ENCODE peak calls at places on chromosomes 16 and 17, in six cellular contexts. E is left ventricle myocardium inferior; R is AG04449; O is NCI-H1048; D is Kasumi-1; M is CD4-positive, alpha-beta T cell. F is an unnamed sample.

GRCh38 chr17:50976951-50977472 is 110.9 kb upstream of the TOB1 start:
- DNase-seq in E (no peak), R (no peak), O (no peak), D (peak; percentile 36), M (no peak), F (no peak)

GRCh38 chr16:57277586-57277985 is 6.9 kb downstream of the PLLP start:
- DNase-seq in E (no peak), R (no peak), O (no peak), D (no peak), M (no peak), F (no peak)

GRCh38 chr17:36001862-36002603 is 680 bp upstream of the CCL15 start:
- DNase-seq in E (no peak), R (no peak), O (no peak), D (no peak), M (no peak), F (peak; percentile 95)

GRCh38 chr17:21078056-21078825 is 35.4 kb upstream of the USP22 start:
- DNase-seq in E (no peak), R (no peak), O (no peak), D (no peak), M (no peak), F (peak; percentile 36)

GRCh38 chr17:50565559-50566350 is 5.2 kb downstream of the CACNA1G start:
- DNase-seq in E (no peak), R (no peak), O (no peak), D (no peak), M (no peak), F (peak; percentile 88)

GRCh38 chr17:9185688-9186289 is 164.5 kb downstream of the NTN1 start:
- DNase-seq in E (no peak), R (no peak), O (no peak), D (no peak), M (no peak), F (no peak)

GRCh38 chr16:50296807-50297206 is 30.5 kb downstream of the ADCY7 start:
- DNase-seq in E (no peak), R (no peak), O (no peak), D (no peak), M (no peak), F (peak; percentile 40)

GRCh38 chr16:65339062-65339461 is 217.2 kb upstream of the CDH11 start:
- DNase-seq in E (no peak), R (no peak), O (no peak), D (no peak), M (no peak), F (no peak)

GRCh38 chr17:48869821-48870318 is 22.7 kb upstream of the ATP5MC1 start:
- DNase-seq in E (no peak), R (no peak), O (no peak), D (no peak), M (no peak), F (peak; percentile 98)

GRCh38 chr16:73885319-73885718 is 411.3 kb upstream of the PSMD7 start:
- DNase-seq in E (no peak), R (no peak), O (no peak), D (no peak), M (no peak), F (no peak)

GRCh38 chr16:276360-277077 is 775 bp upstream of the RGS11 start:
- DNase-seq in E (no peak), R (no peak), O (no peak), D (no peak), M (no peak), F (no peak)

GRCh38 chr17:40371261-40371929 is 6.9 kb upstream of the GJD3 start:
- DNase-seq in E (no peak), R (no peak), O (no peak), D (peak; percentile 17), M (no peak), F (peak; percentile 69)

GRCh38 chr16:8712589-8713361 is 38.4 kb downstream of the ABAT start:
- DNase-seq in E (no peak), R (no peak), O (no peak), D (no peak), M (no peak), F (peak; percentile 61)

GRCh38 chr16:30948956-30949654 is at the start of gene ORAI3:
- DNase-seq in E (peak; percentile 84), R (no peak), O (no peak), D (peak; percentile 73), M (peak; percentile 44), F (peak; percentile 28)

GRCh38 chr17:51120357-51120738 is 320 bp downstream of the SPAG9 start:
- DNase-seq in E (no peak), R (no peak), O (no peak), D (peak; percentile 67), M (peak; percentile 38), F (peak; percentile 78)

GRCh38 chr17:45019177-45019711 is 32.2 kb downstream of the DCAKD start:
- DNase-seq in E (peak; percentile 60), R (no peak), O (no peak), D (peak; percentile 32), M (peak; percentile 20), F (peak; percentile 74)

GRCh38 chr16:72104905-72105304 is 11.3 kb downstream of the DHX38 start:
- DNase-seq in E (no peak), R (no peak), O (no peak), D (no peak), M (no peak), F (no peak)

GRCh38 chr17:8728251-8728925 is 16.2 kb downstream of the CCDC42 start:
- DNase-seq in E (no peak), R (no peak), O (no peak), D (no peak), M (no peak), F (no peak)

GRCh38 chr17:47693667-47694017 is 319 bp upstream of the TBKBP1 start:
- DNase-seq in E (no peak), R (no peak), O (no peak), D (no peak), M (no peak), F (peak; percentile 89)

GRCh38 chr16:75063549-75064082 is 53.0 kb downstream of the LDHD start:
- DNase-seq in E (no peak), R (no peak), O (no peak), D (peak; percentile 25), M (no peak), F (no peak)

GRCh38 chr16:13403326-13403725 is 501.9 kb downstream of the SHISA9 start:
- DNase-seq in E (no peak), R (no peak), O (no peak), D (no peak), M (no peak), F (peak; percentile 33)

GRCh38 chr17:29246638-29247037 is at the start of gene CRYBA1:
- DNase-seq in E (no peak), R (no peak), O (no peak), D (no peak), M (no peak), F (no peak)

GRCh38 chr17:77769215-77769614 is 189.3 kb upstream of the TNRC6C start:
- DNase-seq in E (no peak), R (no peak), O (no peak), D (no peak), M (no peak), F (no peak)

GRCh38 chr16:75152635-75153034 is 4.3 kb downstream of the ZFP1 start:
- DNase-seq in E (no peak), R (no peak), O (no peak), D (no peak), M (no peak), F (no peak)

GRCh38 chr17:4795168-4795567 is 796 bp upstream of the PSMB6 start:
- DNase-seq in E (no peak), R (no peak), O (no peak), D (no peak), M (no peak), F (no peak)

GRCh38 chr16:4501071-4501478 is 24.9 kb downstream of the HMOX2 start:
- DNase-seq in E (no peak), R (no peak), O (no peak), D (no peak), M (no peak), F (no peak)

GRCh38 chr17:39826334-39826733 is 37.8 kb downstream of the IKZF3 start:
- DNase-seq in E (no peak), R (no peak), O (no peak), D (no peak), M (no peak), F (no peak)

GRCh38 chr16:11602321-11602720 is 15.6 kb upstream of the LITAF start:
- DNase-seq in E (no peak), R (no peak), O (no peak), D (no peak), M (no peak), F (no peak)

GRCh38 chr17:39737761-39738567 is at the start of gene GRB7:
- DNase-seq in E (no peak), R (no peak), O (no peak), D (no peak), M (no peak), F (no peak)

GRCh38 chr16:25187491-25187795 is 29.3 kb upstream of the AQP8 start:
- DNase-seq in E (no peak), R (no peak), O (no peak), D (no peak), M (no peak), F (no peak)

GRCh38 chr17:62676952-62677596 is 49.6 kb downstream of the MRC2 start:
- DNase-seq in E (no peak), R (no peak), O (no peak), D (no peak), M (no peak), F (no peak)

GRCh38 chr16:84839956-84840355 is 20.2 kb downstream of the CRISPLD2 start:
- DNase-seq in E (no peak), R (no peak), O (no peak), D (no peak), M (no peak), F (no peak)

GRCh38 chr16:2969545-2970521 is 685 bp downstream of the PAQR4 start:
- DNase-seq in E (peak; percentile 59), R (no peak), O (peak; percentile 23), D (peak; percentile 23), M (peak; percentile 43), F (peak; percentile 89)

GRCh38 chr17:48612456-48612853 is 1.6 kb upstream of the HOXB7 start:
- DNase-seq in E (no peak), R (no peak), O (no peak), D (no peak), M (no peak), F (no peak)

GRCh38 chr17:82890339-82890730 is 50.5 kb upstream of the ZNF750 start:
- DNase-seq in E (no peak), R (no peak), O (no peak), D (no peak), M (no peak), F (no peak)

GRCh38 chr16:28895609-28896008 is 17.3 kb downstream of the ATP2A1 start:
- DNase-seq in E (no peak), R (no peak), O (no peak), D (no peak), M (no peak), F (no peak)

GRCh38 chr17:36133629-36134259 is 30.1 kb downstream of the CCL4 start:
- DNase-seq in E (no peak), R (no peak), O (no peak), D (no peak), M (no peak), F (no peak)

GRCh38 chr16:66911801-66912200 is 6.9 kb downstream of the CDH16 start:
- DNase-seq in E (no peak), R (no peak), O (no peak), D (no peak), M (no peak), F (no peak)

GRCh38 chr16:77679336-77679735 is 43.0 kb upstream of the NUDT7 start:
- DNase-seq in E (no peak), R (no peak), O (no peak), D (peak; percentile 22), M (no peak), F (no peak)

F was measured in NCI-H82.